ENCODE peak calls at places on chromosomes 1 and 21, in four cellular contexts. E, Y, X and B are unnamed samples.
A peak's percentile ranks its signal among the peaks of the same experiment; 100 is the strongest.

GRCh38 chr21:31511258-31511657 is 148.2 kb upstream of the SOD1 start:
- DNase-seq in E (no peak), Y (no peak), X (no peak), B (no peak)

GRCh38 chr1:5724847-5725246 is 267.4 kb downstream of the NPHP4 start:
- DNase-seq in E (no peak), Y (no peak), X (no peak), B (no peak)

GRCh38 chr1:173395762-173396161 is 81.4 kb upstream of the PRDX6 start:
- DNase-seq in E (no peak), Y (no peak), X (no peak), B (no peak)

GRCh38 chr1:60281360-60281932 is 207.9 kb upstream of the C1orf87 start:
- DNase-seq in E (peak; percentile 74), Y (peak; percentile 88), X (peak; percentile 87), B (peak; percentile 71)

GRCh38 chr1:190001187-190001586 is 476.5 kb downstream of the BRINP3 start:
- DNase-seq in E (no peak), Y (peak; percentile 8), X (peak; percentile 23), B (no peak)

GRCh38 chr21:40165671-40166070 is 298.4 kb downstream of the PCP4 start:
- DNase-seq in E (no peak), Y (no peak), X (no peak), B (no peak)

GRCh38 chr21:14591882-14592281 is 45.8 kb upstream of the SAMSN1 start:
- DNase-seq in E (no peak), Y (peak; percentile 86), X (peak; percentile 85), B (peak; percentile 45)

GRCh38 chr21:38619865-38620513 is 121.7 kb upstream of the ERG start:
- DNase-seq in E (peak; percentile 76), Y (peak; percentile 91), X (peak; percentile 92), B (no peak)

GRCh38 chr1:201598973-201599372 is 60.0 kb downstream of the NAV1 start:
- DNase-seq in E (peak; percentile 43), Y (no peak), X (no peak), B (no peak)

GRCh38 chr1:18637962-18638817 is 7.5 kb downstream of the PAX7 start:
- DNase-seq in E (no peak), Y (no peak), X (no peak), B (no peak)

GRCh38 chr1:12369258-12369657 is 139.4 kb downstream of the VPS13D start:
- DNase-seq in E (no peak), Y (no peak), X (no peak), B (no peak)

GRCh38 chr21:36807421-36808004 is 108.6 kb downstream of the SIM2 start:
- DNase-seq in E (no peak), Y (no peak), X (no peak), B (peak; percentile 66)

GRCh38 chr1:21362096-21362495 is 71.8 kb upstream of the ECE1 start:
- DNase-seq in E (no peak), Y (no peak), X (no peak), B (no peak)

GRCh38 chr1:200590001-200590400 is 30.6 kb downstream of the KIF14 start:
- DNase-seq in E (no peak), Y (peak; percentile 1), X (peak; percentile 3), B (no peak)

GRCh38 chr1:248863011-248863881 is 4.4 kb upstream of the ZNF692 start:
- DNase-seq in E (peak; percentile 96), Y (peak; percentile 84), X (peak; percentile 69), B (no peak)

GRCh38 chr1:189662190-189662589 is 815.5 kb downstream of the BRINP3 start:
- DNase-seq in E (no peak), Y (no peak), X (no peak), B (no peak)

GRCh38 chr21:14012409-14012808 is 198.3 kb downstream of the LIPI start:
- DNase-seq in E (no peak), Y (no peak), X (no peak), B (no peak)

GRCh38 chr1:213326666-213327317 is 275.8 kb downstream of the RPS6KC1 start:
- DNase-seq in E (peak; percentile 64), Y (peak; percentile 91), X (peak; percentile 74), B (peak; percentile 43)

GRCh38 chr1:62356257-62356835 is 37.1 kb upstream of the KANK4 start:
- DNase-seq in E (no peak), Y (peak; percentile 58), X (peak; percentile 43), B (peak; percentile 74)

GRCh38 chr1:56469640-56470371 is 109.6 kb downstream of the PLPP3 start:
- DNase-seq in E (no peak), Y (peak; percentile 63), X (peak; percentile 60), B (no peak)

GRCh38 chr1:160767417-160768294 is 28.3 kb upstream of the LY9 start:
- DNase-seq in E (no peak), Y (no peak), X (no peak), B (no peak)

GRCh38 chr1:87084247-87084836 is 169.9 kb downstream of the HS2ST1 start:
- DNase-seq in E (no peak), Y (peak; percentile 59), X (peak; percentile 73), B (no peak)

GRCh38 chr1:225451840-225452515 is 24.1 kb upstream of the LBR start:
- DNase-seq in E (peak; percentile 57), Y (no peak), X (no peak), B (no peak)
- TF ChIP-seq CTCF in E (no peak), Y (no peak), X (no peak), B (no peak)

DNA sequence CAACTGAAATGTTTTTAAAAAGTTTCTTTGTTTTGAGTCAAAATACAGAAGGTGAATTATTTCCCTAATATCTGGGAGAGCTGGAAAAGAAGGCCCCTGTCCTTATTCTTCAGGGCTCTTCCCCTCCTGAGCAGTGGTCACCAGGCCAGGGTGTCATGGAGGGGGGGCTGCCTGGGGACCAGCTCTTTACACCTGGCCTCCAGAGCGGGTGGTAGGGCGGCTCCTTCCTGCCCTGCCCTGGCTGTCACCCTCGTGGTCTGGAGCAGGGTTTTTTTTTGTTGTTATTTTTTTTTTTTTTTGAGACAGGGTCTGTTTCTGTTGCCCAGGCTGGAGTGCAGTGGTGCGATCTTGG is 6.6 kb downstream of the SKI start:
- DNase-seq in E (no peak), Y (no peak), X (no peak), B (no peak)
- H3K4me3 ChIP-seq in E (peak overlapping the region; percentile 84), Y (no peak overlapping the region), X (peak overlapping the region; percentile 6), B (no peak overlapping the region)

GRCh38 chr1:119675349-119676343 is 27.6 kb upstream of the ZNF697 start:
- DNase-seq in E (peak; percentile 88), Y (peak; percentile 93), X (peak; percentile 93), B (peak; percentile 53)

GRCh38 chr1:119674110-119674509 is 26.0 kb upstream of the ZNF697 start:
- DNase-seq in E (no peak), Y (peak; percentile 77), X (peak; percentile 67), B (no peak)

GRCh38 chr1:119673171-119673940 is 25.3 kb upstream of the ZNF697 start:
- DNase-seq in E (no peak), Y (peak; percentile 79), X (peak; percentile 73), B (no peak)

GRCh38 chr1:119676571-119677206 is 28.6 kb upstream of the ZNF697 start:
- DNase-seq in E (peak; percentile 73), Y (peak; percentile 64), X (no peak), B (no peak)

GRCh38 chr1:119674835-119675289 is 26.8 kb upstream of the ZNF697 start:
- DNase-seq in E (no peak), Y (peak; percentile 94), X (peak; percentile 67), B (no peak)
- TF ChIP-seq CTCF in E (no peak), Y (peak; percentile 69), X (no peak), B (no peak)

GRCh38 chr1:243756529-243756928 is 93.5 kb downstream of the AKT3 start:
- DNase-seq in E (no peak), Y (no peak), X (no peak), B (no peak)
- H3K4me3 ChIP-seq in E (no peak overlapping the region), Y (no peak overlapping the region), X (no peak overlapping the region), B (no peak overlapping the region)

GRCh38 chr21:41845310-41846032 is 33.7 kb downstream of the PRDM15 start:
- DNase-seq in E (no peak), Y (no peak), X (no peak), B (no peak)

GRCh38 chr21:41846033-41846317 is 33.2 kb downstream of the PRDM15 start:
- DNase-seq in E (no peak), Y (no peak), X (no peak), B (no peak)

GRCh38 chr21:41846536-41846935 is 32.6 kb downstream of the PRDM15 start:
- DNase-seq in E (no peak), Y (no peak), X (no peak), B (no peak)

GRCh38 chr21:41848533-41848932 is 30.6 kb downstream of the PRDM15 start:
- DNase-seq in E (no peak), Y (no peak), X (no peak), B (no peak)

DNA sequence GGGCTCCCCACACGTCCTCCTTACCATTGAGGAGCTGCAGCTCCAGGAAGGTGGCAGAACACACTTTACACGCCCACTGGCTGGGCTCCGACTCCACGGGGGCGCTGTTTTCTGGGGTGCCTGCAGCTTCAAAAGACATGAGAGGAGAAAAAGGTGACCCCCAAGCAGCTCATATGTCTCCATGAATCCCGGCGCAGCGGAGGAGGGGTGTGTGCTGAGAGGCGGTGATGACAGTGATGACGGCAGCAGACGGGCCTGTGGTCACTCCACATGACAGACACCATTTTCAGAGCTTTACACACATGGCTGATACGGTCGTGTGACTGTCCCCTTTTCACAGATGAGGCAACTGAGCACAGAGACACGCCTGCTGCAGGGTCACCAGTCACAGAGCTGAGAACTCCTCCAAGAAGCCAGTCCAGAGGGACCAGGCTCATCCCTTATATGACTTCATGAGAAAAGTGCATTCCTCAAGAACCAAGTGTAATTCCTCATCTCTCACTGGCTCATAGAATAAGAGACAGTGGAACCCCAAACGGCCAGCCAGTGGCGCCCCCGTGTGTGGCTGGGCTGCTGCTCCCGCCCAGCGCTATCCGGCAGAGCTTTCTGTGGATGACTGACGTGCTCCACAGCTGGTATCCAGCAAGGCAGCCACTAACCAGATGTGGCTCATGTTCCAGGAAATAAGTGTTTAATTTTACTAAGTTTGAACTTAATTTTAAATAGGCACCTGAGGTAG is 31.9 kb downstream of the PRDM15 start:
- DNase-seq in E (no peak), Y (peak; percentile 10), X (no peak), B (no peak)
- TF ChIP-seq CTCF in E (no peak), Y (no peak), X (no peak), B (no peak)

DNA sequence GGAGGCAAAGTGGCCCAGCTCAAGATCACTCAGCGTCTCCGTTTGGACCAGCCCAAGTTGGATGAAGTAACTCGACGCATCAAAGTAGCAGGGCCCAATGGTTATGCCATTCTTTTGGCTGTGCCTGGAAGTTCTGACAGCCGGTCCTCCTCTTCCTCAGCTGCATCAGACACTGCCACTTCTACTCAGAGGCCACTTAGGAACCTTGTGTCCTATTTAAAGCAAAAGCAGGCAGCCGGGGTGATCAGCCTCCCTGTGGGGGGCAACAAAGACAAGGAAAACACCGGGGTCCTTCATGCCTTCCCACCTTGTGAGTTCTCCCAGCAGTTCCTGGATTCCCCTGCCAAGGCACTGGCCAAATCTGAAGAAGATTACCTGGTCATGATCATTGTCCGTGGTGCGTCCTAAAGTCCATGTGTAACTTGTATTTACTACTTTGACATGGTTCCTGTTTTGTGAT is 2.7 kb downstream of the RBM15 start:
- DNase-seq in E (no peak), Y (no peak), X (no peak), B (no peak)
- H3K4me3 ChIP-seq in E (no peak overlapping the region), Y (peak overlapping the region; percentile 7), X (peak overlapping the region; percentile 34), B (peak overlapping the region; percentile 26)

GRCh38 chr1:23790696-23791433 is at the start of gene LYPLA2:
- DNase-seq in E (peak; percentile 96), Y (peak; percentile 94), X (peak; percentile 90), B (no peak)
- TF ChIP-seq CTCF in E (no peak), Y (no peak), X (no peak), B (peak; percentile 15)